ENCODE peak calls at places on chromosomes 11 and 22, in four cellular contexts. L is left ventricle myocardium inferior, H is NCI-H524, M is T-cell. A is an unnamed sample.

GRCh38 chr11:116376547-116376946 is 396.2 kb downstream of the BUD13 start:
- DNase-seq in L (no peak), H (no peak), M (no peak), A (no peak)

GRCh38 chr11:3165916-3166267 is 782 bp upstream of the OSBPL5 start:
- DNase-seq in L (no peak), H (no peak), M (no peak), A (no peak)

GRCh38 chr11:57637626-57638004 is 12.1 kb downstream of the YPEL4 start:
- DNase-seq in L (no peak), H (no peak), M (no peak), A (no peak)

GRCh38 chr11:133936551-133936950 is 20.2 kb downstream of the IGSF9B start:
- DNase-seq in L (no peak), H (no peak), M (no peak), A (no peak)

GRCh38 chr11:109972181-109972715 is 120.9 kb upstream of the ZC3H12C start:
- DNase-seq in L (no peak), H (no peak), M (no peak), A (no peak)

GRCh38 chr11:116224154-116224888 is 548.5 kb downstream of the BUD13 start:
- DNase-seq in L (no peak), H (peak), M (peak), A (peak)

GRCh38 chr11:4636962-4637661 is at the start of gene OR51D1:
- DNase-seq in L (peak), H (peak), M (peak), A (peak)

GRCh38 chr11:104152941-104153340 is 11.0 kb downstream of the PDGFD start:
- DNase-seq in L (no peak), H (no peak), M (no peak), A (no peak)

GRCh38 chr11:47948137-47948536 is 32.2 kb upstream of the PTPRJ start:
- DNase-seq in L (no peak), H (no peak), M (no peak), A (no peak)

GRCh38 chr22:45995405-45996101 is 18.6 kb upstream of the WNT7B start:
- DNase-seq in L (no peak), H (no peak), M (no peak), A (no peak)

A was measured in stimulated activated CD4-positive, alpha-beta T cell treated with anti-CD3 and anti-CD28 coated beads, TNF-alpha, amount 100 ng/mL, for 24 hours.